ENCODE peak calls at places on chromosomes 11 and 22, in six cellular contexts. H is CD8-positive, alpha-beta T cell; S is uterus; F is heart left ventricle; W is sigmoid colon; A is heart right ventricle. O is an unnamed sample. For H3K36me3, the result is how much of the 10 kb centered on the place peaks cover.

GRCh38 chr11:46913484-46913883 is 4.9 kb downstream of the LRP4 start:
- DNase-seq in H (no peak), S (no peak), F (no peak), W (no peak), A (no peak), O (no peak)

GRCh38 chr11:128133501-128133900 is 453.9 kb downstream of the ETS1 start:
- DNase-seq in H (no peak), S (no peak), F (no peak), W (no peak), A (no peak), O (no peak)

GRCh38 chr11:61022311-61023085 is 51.0 kb downstream of the CD6 start:
- DNase-seq in H (peak), S (no peak), F (no peak), W (peak), A (no peak), O (no peak)

GRCh38 chr11:13970986-13971385 is 8.5 kb downstream of the SPON1 start:
- DNase-seq in H (no peak), S (no peak), F (peak), W (no peak), A (no peak), O (no peak)

GRCh38 chr22:43835736-43836135 is 23.6 kb upstream of the EFCAB6 start:
- DNase-seq in H (no peak), S (no peak), F (no peak), W (no peak), A (no peak), O (no peak)

GRCh38 chr11:94028436-94028835 is 7.3 kb downstream of the HEPHL1 start:
- DNase-seq in H (no peak), S (no peak), F (no peak), W (no peak), A (no peak), O (no peak)

GRCh38 chr11:113806403-113806802 is 26.8 kb downstream of the CLDN25 start:
- DNase-seq in H (no peak), S (no peak), F (no peak), W (no peak), A (no peak), O (no peak)

GRCh38 chr11:11290354-11290753 is 62.7 kb downstream of the CSNK2A3 start:
- DNase-seq in H (no peak), S (no peak), F (no peak), W (peak), A (no peak), O (no peak)

GRCh38 chr22:42939941-42940653 is 74.9 kb downstream of the PACSIN2 start:
- DNase-seq in H (no peak), S (no peak), F (peak), W (no peak), A (no peak), O (no peak)

GRCh38 chr11:122754553-122755322 is 83.6 kb upstream of the CRTAM start:
- DNase-seq in H (peak), S (no peak), F (no peak), W (peak), A (no peak), O (no peak)

GRCh38 chr11:43803766-43804165 is 76.9 kb upstream of the ALKBH3 start:
- DNase-seq in H (no peak), S (no peak), F (no peak), W (no peak), A (no peak), O (no peak)

GRCh38 chr11:31375866-31376265 is 6.2 kb downstream of the DNAJC24 start:
- DNase-seq in H (no peak), S (no peak), F (no peak), W (no peak), A (no peak), O (no peak)

GRCh38 chr11:64753380-64754123 is 6.2 kb downstream of the PYGM start:
- DNase-seq in H (no peak), S (no peak), F (no peak), W (peak), A (no peak), O (no peak)

GRCh38 chr11:45141631-45142030 is 4.8 kb upstream of the PRDM11 start:
- DNase-seq in H (no peak), S (no peak), F (no peak), W (no peak), A (no peak), O (no peak)

GRCh38 chr22:22099833-22100812 is 117.5 kb upstream of the TOP3B start:
- DNase-seq in H (no peak), S (no peak), F (no peak), W (no peak), A (no peak), O (peak)

GRCh38 chr11:111798279-111798678 is 32.1 kb upstream of the PPP2R1B start:
- DNase-seq in H (no peak), S (no peak), F (no peak), W (no peak), A (no peak), O (no peak)

GRCh38 chr11:76453248-76453647 is 8.4 kb downstream of the EMSY start:
- DNase-seq in H (no peak), S (no peak), F (no peak), W (no peak), A (no peak), O (no peak)

GRCh38 chr11:14359573-14360031 is 619 bp upstream of the RRAS2 start:
- DNase-seq in H (no peak), S (no peak), F (no peak), W (no peak), A (no peak), O (no peak)

GRCh38 chr11:48172818-48173609 is 43.6 kb upstream of the OR4B1 start:
- DNase-seq in H (peak), S (peak), F (peak), W (no peak), A (peak), O (peak)

GRCh38 chr11:15720460-15720859 is 605.7 kb downstream of the INSC start:
- DNase-seq in H (no peak), S (no peak), F (no peak), W (no peak), A (no peak), O (no peak)

GRCh38 chr22:25202290-25202921 is 2.7 kb downstream of the CRYBB3 start:
- DNase-seq in H (peak), S (peak), F (peak), W (no peak), A (peak), O (peak)

GRCh38 chr11:70205766-70206165 is 2.7 kb downstream of the FADD start:
- DNase-seq in H (no peak), S (no peak), F (no peak), W (no peak), A (no peak), O (no peak)

GRCh38 chr22:37431811-37432707 is 4.8 kb upstream of the ELFN2 start:
- DNase-seq in H (no peak), S (no peak), F (no peak), W (no peak), A (no peak), O (no peak)

GRCh38 chr11:101583180-101584128 is at the start of gene TRPC6:
- DNase-seq in H (no peak), S (peak), F (peak), W (peak), A (no peak), O (no peak)

GRCh38 chr22:29072193-29072978 is 449 bp upstream of the KREMEN1 start:
- DNase-seq in H (peak), S (peak), F (peak), W (peak), A (peak), O (peak)

GRCh38 chr11:65417702-65418430 is 4.7 kb upstream of the NEAT1 start:
- DNase-seq in H (peak), S (peak), F (peak), W (peak), A (no peak), O (peak)

GRCh38 chr22:46561435-46561905 is 24.1 kb upstream of the CELSR1 start:
- DNase-seq in H (no peak), S (no peak), F (peak), W (no peak), A (no peak), O (no peak)

GRCh38 chr11:126446581-126446980 is 91.1 kb downstream of the ST3GAL4 start:
- DNase-seq in H (no peak), S (no peak), F (no peak), W (no peak), A (no peak), O (no peak)
- H3K36me3 ChIP-seq in H (under half), S (under half), F (under half), W (under half), A (under half), O (under half)

GRCh38 chr22:49824185-49824925 is 3.3 kb downstream of the BRD1 start:
- DNase-seq in H (no peak), S (no peak), F (no peak), W (no peak), A (no peak), O (no peak)
- H3K36me3 ChIP-seq in H (under half), S (under half), F (half or more), W (under half), A (under half), O (under half)

GRCh38 chr22:19055801-19056200 is 66.4 kb downstream of the DGCR2 start:
- DNase-seq in H (no peak), S (no peak), F (no peak), W (peak), A (no peak), O (no peak)
- H3K36me3 ChIP-seq in H (half or more), S (under half), F (half or more), W (under half), A (half or more), O (under half)

GRCh38 chr22:32824531-32825315 is 23.2 kb downstream of the TIMP3 start:
- DNase-seq in H (no peak), S (no peak), F (no peak), W (peak), A (no peak), O (no peak)
- H3K36me3 ChIP-seq in H (under half), S (under half), F (under half), W (under half), A (under half), O (under half)

GRCh38 chr22:24066260-24066659 is 55.2 kb downstream of the CABIN1 start:
- DNase-seq in H (no peak), S (no peak), F (peak), W (peak), A (peak), O (no peak)
- H3K36me3 ChIP-seq in H (under half), S (under half), F (half or more), W (under half), A (half or more), O (half or more)

GRCh38 chr11:119025978-119026766 is 4.5 kb downstream of the SLC37A4 start:
- DNase-seq in H (no peak), S (no peak), F (no peak), W (peak), A (no peak), O (no peak)
- H3K36me3 ChIP-seq in H (under half), S (under half), F (half or more), W (under half), A (half or more), O (under half)

GRCh38 chr11:62710001-62710345 is 2.5 kb downstream of the GNG3 start:
- DNase-seq in H (peak), S (no peak), F (no peak), W (peak), A (no peak), O (no peak)
- H3K36me3 ChIP-seq in H (under half), S (under half), F (under half), W (under half), A (under half), O (under half)

GRCh38 chr22:24071686-24072085 is 60.6 kb downstream of the CABIN1 start:
- DNase-seq in H (no peak), S (no peak), F (no peak), W (peak), A (no peak), O (no peak)

GRCh38 chr22:24069721-24070120 is 58.6 kb downstream of the CABIN1 start:
- DNase-seq in H (no peak), S (no peak), F (no peak), W (peak), A (no peak), O (no peak)

GRCh38 chr22:24072361-24072760 is 61.3 kb downstream of the CABIN1 start:
- DNase-seq in H (no peak), S (no peak), F (no peak), W (peak), A (no peak), O (no peak)

GRCh38 chr22:24068717-24069116 is 57.6 kb downstream of the CABIN1 start:
- DNase-seq in H (no peak), S (no peak), F (no peak), W (peak), A (no peak), O (no peak)

GRCh38 chr22:24070553-24070952 is 59.4 kb downstream of the CABIN1 start:
- DNase-seq in H (no peak), S (no peak), F (no peak), W (no peak), A (no peak), O (no peak)
- H3K36me3 ChIP-seq in H (under half), S (under half), F (half or more), W (under half), A (half or more), O (under half)